ENCODE peak calls at places on chromosomes 12 and 14, in six cellular contexts. V is HS-5, H is T-helper 1 cell, I is GDM1, X is GM04504, C is M059J. P is an unnamed sample.

GRCh38 chr12:97006585-97006984 is 99.5 kb downstream of the NEDD1 start:
- DNase-seq in V (no peak), H (no peak), I (no peak), X (no peak), C (no peak), P (no peak)

GRCh38 chr12:120110550-120111501 is 5.7 kb downstream of the RAB35 start:
- DNase-seq in V (no peak), H (peak; percentile 39), I (peak; percentile 68), X (no peak), C (no peak), P (peak; percentile 75)

GRCh38 chr14:69317392-69317755 is 57.4 kb downstream of the GALNT16 start:
- DNase-seq in V (no peak), H (no peak), I (no peak), X (no peak), C (no peak), P (no peak)

GRCh38 chr14:92362781-92363235 is 39.8 kb downstream of the SLC24A4 start:
- DNase-seq in V (no peak), H (no peak), I (no peak), X (peak; percentile 55), C (peak; percentile 60), P (no peak)

GRCh38 chr14:61472025-61472672 is 150.8 kb downstream of the PRKCH start:
- DNase-seq in V (peak; percentile 96), H (no peak), I (no peak), X (peak; percentile 95), C (peak; percentile 99), P (no peak)

GRCh38 chr14:90383731-90384542 is 12.9 kb upstream of the CALM1 start:
- DNase-seq in V (no peak), H (peak; percentile 18), I (peak; percentile 14), X (no peak), C (peak; percentile 42), P (no peak)

GRCh38 chr14:91294153-91294552 is 49.6 kb upstream of the GPR68 start:
- DNase-seq in V (no peak), H (no peak), I (no peak), X (no peak), C (no peak), P (no peak)

GRCh38 chr14:50677527-50678063 is 9.5 kb upstream of the SAV1 start:
- DNase-seq in V (peak; percentile 86), H (no peak), I (peak; percentile 20), X (no peak), C (peak; percentile 49), P (peak; percentile 38)

GRCh38 chr12:9731797-9732196 is 1.1 kb downstream of the CLECL1 start:
- DNase-seq in V (no peak), H (no peak), I (no peak), X (no peak), C (no peak), P (no peak)

GRCh38 chr14:61474671-61475070 is 153.3 kb downstream of the PRKCH start:
- DNase-seq in V (no peak), H (no peak), I (no peak), X (no peak), C (no peak), P (no peak)

GRCh38 chr12:84696281-84696680 is 216.3 kb downstream of the SLC6A15 start:
- DNase-seq in V (no peak), H (no peak), I (no peak), X (no peak), C (no peak), P (no peak)

GRCh38 chr12:102902093-102902492 is 15.0 kb downstream of the PAH start:
- DNase-seq in V (no peak), H (no peak), I (no peak), X (no peak), C (no peak), P (no peak)

GRCh38 chr12:15899282-15899870 is 11.8 kb upstream of the DERA start:
- DNase-seq in V (no peak), H (no peak), I (no peak), X (no peak), C (peak; percentile 39), P (no peak)

GRCh38 chr12:47763481-47764344 is 5.0 kb upstream of the RAPGEF3 start:
- DNase-seq in V (no peak), H (no peak), I (peak; percentile 64), X (no peak), C (peak; percentile 46), P (no peak)

GRCh38 chr14:28142400-28143015 is 624.1 kb upstream of the FOXG1 start:
- DNase-seq in V (peak; percentile 5), H (no peak), I (no peak), X (no peak), C (no peak), P (no peak)

GRCh38 chr12:105935981-105936380 is 202.8 kb downstream of the NUAK1 start:
- DNase-seq in V (no peak), H (no peak), I (no peak), X (peak; percentile 21), C (peak; percentile 31), P (no peak)

P was measured in GM20000.